ENCODE peak calls at places on chromosomes 16 and 17, in six cellular contexts. R is CD4-positive, CD25-positive, alpha-beta regulatory T cell; O is activated CD8-positive, alpha-beta T cell treated with anti-CD3 and anti-CD28 coated beads for 36 hours; H is stimulated activated naive CD8-positive, alpha-beta T cell treated with anti-CD3 and anti-CD28 coated beads, Interleukin-15, amount 100 ng/mL, for 72 hours; M is activated T-cell treated with anti-CD3 and anti-CD28 coated beads, Interleukin-2, amount 50 U/mL, for 72 hours; L is activated CD4-positive, alpha-beta T cell treated with anti-CD3 and anti-CD28 coated beads for 36 hours. U is an unnamed sample.

GRCh38 chr17:39970157-39970692 is 7.4 kb downstream of the GSDMA start:
- ATAC-seq in R (no peak), M (no peak), O (no peak), L (no peak), H (no peak), U (no peak)

GRCh38 chr16:50396770-50397525 is 28.2 kb upstream of the BRD7 start:
- ATAC-seq in L (peak; percentile 39), O (peak; percentile 42), H (no peak), R (no peak), M (peak; percentile 60), U (no peak)

GRCh38 chr16:47377156-47377555 is 83.7 kb downstream of the ITFG1 start:
- ATAC-seq in M (no peak), L (no peak), H (no peak), R (no peak), O (no peak), U (no peak)

GRCh38 chr17:75295220-75296158 is 6.3 kb upstream of the SLC25A19 start:
- ATAC-seq in R (peak; percentile 49), M (peak; percentile 83), L (peak; percentile 83), O (peak; percentile 80), H (peak; percentile 94), U (peak; percentile 90)

GRCh38 chr16:50684823-50685455 is 3.8 kb upstream of the SNX20 start:
- ATAC-seq in O (peak; percentile 13), L (peak; percentile 63), R (peak; percentile 3), M (peak; percentile 68), H (peak; percentile 72), U (peak; percentile 47)

GRCh38 chr17:62626719-62627218 is 701 bp upstream of the MRC2 start:
- ATAC-seq in M (no peak), L (peak; percentile 4), O (peak; percentile 6), H (no peak), R (no peak), U (peak; percentile 10)

GRCh38 chr17:9843152-9844010 is 17.7 kb downstream of the GLP2R start:
- ATAC-seq in L (no peak), O (no peak), M (no peak), H (no peak), R (no peak), U (no peak)

GRCh38 chr17:18916816-18917496 is 35.0 kb upstream of the SLC5A10 start:
- ATAC-seq in M (no peak), R (peak; percentile 28), O (no peak), L (no peak), H (no peak), U (no peak)

GRCh38 chr16:81469710-81470481 is 25.3 kb downstream of the CMIP start:
- ATAC-seq in O (peak; percentile 94), L (peak; percentile 91), R (peak; percentile 96), M (peak; percentile 92), H (peak; percentile 93), U (peak; percentile 95)

GRCh38 chr16:62963846-62964245 is 927.6 kb upstream of the CDH8 start:
- ATAC-seq in O (no peak), L (no peak), M (no peak), H (no peak), R (no peak), U (no peak)